ENCODE peak calls at places on chromosomes 13 and 19, in five cellular contexts. K is AG08396, Z is T follicular helper cell, L is EH, M is nucleus accumbens. P is an unnamed sample.

GRCh38 chr13:23632741-23633140 is 62.5 kb downstream of the TNFRSF19 start:
- DNase-seq in K (no peak), Z (no peak), M (no peak), L (no peak), P (no peak)

GRCh38 chr19:17942582-17943283 is 9.9 kb downstream of the CCDC124 start:
- DNase-seq in K (peak), M (no peak), L (no peak), Z (no peak), P (no peak)

GRCh38 chr13:100533588-100534041 is 55.0 kb downstream of the GGACT start:
- DNase-seq in K (no peak), M (no peak), Z (no peak), L (no peak), P (no peak)

GRCh38 chr13:32150794-32151193 is 119.2 kb downstream of the FRY start:
- DNase-seq in K (peak), Z (no peak), M (no peak), L (peak), P (no peak)

GRCh38 chr19:9857920-9858746 is 23.0 kb downstream of the PIN1 start:
- DNase-seq in K (no peak), M (no peak), Z (no peak), L (no peak), P (peak)

GRCh38 chr19:1487576-1488281 is 2.4 kb downstream of the PCSK4 start:
- DNase-seq in K (no peak), Z (no peak), M (no peak), L (no peak), P (no peak)

GRCh38 chr13:20359335-20359734 is 127.2 kb upstream of the GJB6 start:
- DNase-seq in Z (no peak), K (peak), M (no peak), L (peak), P (no peak)

GRCh38 chr19:29539131-29539530 is 13.3 kb downstream of the VSTM2B start:
- DNase-seq in M (no peak), Z (no peak), L (no peak), K (no peak), P (no peak)

GRCh38 chr13:43153436-43154082 is 130.2 kb downstream of the DNAJC15 start:
- DNase-seq in L (peak), Z (no peak), K (no peak), M (no peak), P (no peak)

GRCh38 chr19:49877020-49877878 is at the start of the genes AKT1S1 and TBC1D17:
- DNase-seq in M (peak), Z (peak), K (peak), L (peak), P (peak)

GRCh38 chr13:36549771-36550170 is 117.5 kb downstream of the CCNA1 start:
- DNase-seq in K (no peak), M (no peak), L (no peak), Z (no peak), P (no peak)

GRCh38 chr19:14758816-14759215 is 19.5 kb downstream of the ADGRE2 start:
- DNase-seq in K (no peak), L (no peak), Z (no peak), M (no peak), P (no peak)

GRCh38 chr13:57128909-57129308 is 11.8 kb upstream of the PRR20A start:
- DNase-seq in L (no peak), M (no peak), Z (no peak), K (no peak), P (no peak)

GRCh38 chr13:75771818-75772217 is 135.7 kb downstream of the LMO7 start:
- DNase-seq in Z (no peak), L (peak), M (no peak), K (peak), P (no peak)